ENCODE peak calls at places on chromosomes 4 and X, in four cellular contexts. F is stimulated activated CD8-positive, alpha-beta memory T cell treated with anti-CD3 and anti-CD28 coated beads, Interleukin-15, amount 100 ng/mL, for 4 hours; U is ascending aorta; G is stimulated activated CD4-positive, alpha-beta T cell treated with anti-CD3 and anti-CD28 coated beads, Interleukin-12 subunit alpha, Interleukin-12 subunit beta, amount 100 ng/mL, for 24 hours. W is an unnamed sample.

GRCh38 chr4:17726911-17727310 is 54.5 kb downstream of the FAM184B start:
- DNase-seq in U (no peak), G (no peak), F (no peak), W (no peak)

GRCh38 chr4:1644906-1645657 is 39.0 kb downstream of the FAM53A start:
- DNase-seq in G (no peak), U (no peak), F (no peak), W (no peak)

GRCh38 chr4:75289843-75290616 is 224.2 kb downstream of the RCHY1 start:
- DNase-seq in F (no peak), U (no peak), G (no peak), W (peak)

GRCh38 chr4:72555377-72555831 is 13.6 kb downstream of the ADAMTS3 start:
- DNase-seq in G (no peak), U (no peak), F (no peak), W (no peak)

GRCh38 chr4:146643812-146644401 is 5.2 kb downstream of the POU4F2 start:
- DNase-seq in G (no peak), U (no peak), F (no peak), W (no peak)

GRCh38 chr4:168880087-168880675 is 129.9 kb downstream of the CBR4 start:
- DNase-seq in F (no peak), U (no peak), G (no peak), W (no peak)

GRCh38 chr4:76535603-76536380 is 100.8 kb downstream of the SHROOM3 start:
- DNase-seq in U (no peak), G (no peak), F (no peak), W (no peak)

GRCh38 chr4:55851885-55852284 is 1.6 kb upstream of the EXOC1 start:
- DNase-seq in G (no peak), U (no peak), F (peak), W (no peak)

GRCh38 chr4:166277851-166278250 is 404.8 kb downstream of the TLL1 start:
- DNase-seq in F (no peak), U (no peak), G (no peak), W (no peak)

GRCh38 chr4:101264993-101265815 is 82.1 kb downstream of the PPP3CA start:
- DNase-seq in G (no peak), U (no peak), F (no peak), W (no peak)

GRCh38 chr4:100486496-100486895 is 31.3 kb downstream of the EMCN start:
- DNase-seq in F (no peak), G (no peak), U (no peak), W (no peak)

GRCh38 chr4:8069102-8069752 is 89.4 kb downstream of the ABLIM2 start:
- DNase-seq in G (no peak), F (no peak), U (no peak), W (no peak)

GRCh38 chr4:113524096-113524495 is 237.4 kb downstream of the CAMK2D start:
- DNase-seq in G (no peak), U (no peak), F (no peak), W (no peak)

GRCh38 chrX:100659431-100660137 is 15.6 kb downstream of the SRPX2 start:
- DNase-seq in U (no peak), F (no peak), G (no peak), W (no peak)

GRCh38 chr4:79788884-79789283 is 284.1 kb downstream of the ANTXR2 start:
- DNase-seq in U (no peak), F (no peak), G (no peak), W (no peak)

GRCh38 chr4:18343581-18343980 is 322.0 kb upstream of the LCORL start:
- DNase-seq in F (no peak), G (no peak), U (no peak), W (no peak)

GRCh38 chrX:966396-967070 is 245.9 kb downstream of the CRLF2 start:
- DNase-seq in F (no peak), U (peak), G (no peak), W (no peak)

W was measured in WERI-Rb-1.